ENCODE peak calls at places on chromosomes 16 and 17, in seven cellular contexts. M is T1000; X is progenitor cell of endocrine pancreas; U is activated gamma-delta T cell treated with Interleukin-2 at 50 U/mL for 16 hours; P is pancreas; G is mucosa of gallbladder; J is CD8-positive, alpha-beta T cell. T is an unnamed sample.

GRCh38 chr16:66858740-66859396 is 14.7 kb downstream of the CA7 start:
- DNase-seq in G (peak; percentile 61), M (no peak), P (no peak), U (no peak), X (no peak), J (no peak), T (no peak)

GRCh38 chr16:87344165-87344930 is 27.2 kb upstream of the C16orf95 start:
- DNase-seq in G (no peak), P (no peak), M (no peak), U (no peak), J (no peak), X (no peak), T (no peak)

GRCh38 chr17:16926061-16926511 is 45.8 kb downstream of the TNFRSF13B start:
- DNase-seq in J (no peak), M (no peak), G (no peak), P (no peak), X (no peak), U (no peak), T (no peak)

GRCh38 chr16:79747688-79748087 is 147.2 kb upstream of the MAF start:
- DNase-seq in X (no peak), J (no peak), M (no peak), P (no peak), G (no peak), U (no peak), T (no peak)

GRCh38 chr16:53996961-53997360 is 289.6 kb downstream of the IRX3 start:
- DNase-seq in X (no peak), P (no peak), M (no peak), G (no peak), J (no peak), U (no peak), T (no peak)

GRCh38 chr17:29566473-29567361 is at the start of gene ABHD15:
- DNase-seq in U (peak; percentile 45), P (peak; percentile 80), G (peak; percentile 67), J (peak; percentile 58), X (no peak), M (peak; percentile 77), T (peak; percentile 70)

GRCh38 chr16:30094541-30095165 is 1.4 kb downstream of the YPEL3 start:
- DNase-seq in X (no peak), J (no peak), M (no peak), G (no peak), P (no peak), U (no peak), T (no peak)

GRCh38 chr16:67278773-67279295 is 498 bp upstream of the PLEKHG4 start:
- DNase-seq in M (no peak), J (peak; percentile 35), U (peak; percentile 29), G (peak; percentile 17), X (no peak), P (no peak), T (peak; percentile 44)

GRCh38 chr16:56866955-56867830 is 2.2 kb downstream of the SLC12A3 start:
- DNase-seq in U (peak; percentile 41), J (peak; percentile 51), P (peak; percentile 58), G (peak; percentile 46), X (peak; percentile 37), M (no peak), T (no peak)

GRCh38 chr17:63275318-63275967 is 170.7 kb downstream of the CYB561 start:
- DNase-seq in G (no peak), P (no peak), M (peak; percentile 64), J (no peak), U (no peak), X (no peak), T (no peak)

T was measured in activated T-helper 2 cell treated with anti-CD3 and anti-CD28 coated beads, Interferon-gamma antibody, Interleukin-2, Interleukin-4, amounts not matched to agents 10 μg/mL and 5 μg/mL and 100 μg/mL, durations not matched to agents 14 hours and 24 hours and 36 hours.